ENCODE peak calls at places on chromosomes 13 and 19, in four cellular contexts. U, K, E and Q are unnamed samples.

GRCh38 chr13:50936681-50937080 is 27.1 kb downstream of the RNASEH2B start:
- DNase-seq in K (no peak), U (no peak), E (no peak), Q (no peak)

GRCh38 chr19:48991823-48992570 is 1.1 kb downstream of the GYS1 start:
- DNase-seq in U (peak; percentile 83), K (no peak), E (peak; percentile 70), Q (peak; percentile 56)

GRCh38 chr13:21548577-21548976 is 55.4 kb downstream of the MICU2 start:
- DNase-seq in U (no peak), K (no peak), E (no peak), Q (no peak)

GRCh38 chr13:32846556-32846955 is 169.7 kb upstream of the KL start:
- DNase-seq in U (no peak), E (no peak), K (no peak), Q (no peak)

GRCh38 chr13:49435992-49436391 is 7.9 kb downstream of the CAB39L start:
- DNase-seq in E (no peak), U (peak; percentile 44), K (no peak), Q (no peak)

GRCh38 chr13:74306496-74306895 is 172.3 kb upstream of the KLF12 start:
- DNase-seq in U (peak; percentile 45), K (no peak), E (peak; percentile 17), Q (no peak)

GRCh38 chr19:42360787-42361544 is 29.1 kb downstream of the CNFN start:
- DNase-seq in E (no peak), K (no peak), U (no peak), Q (peak; percentile 28)

GRCh38 chr13:28356506-28357064 is 138.3 kb downstream of the FLT1 start:
- DNase-seq in U (no peak), K (no peak), E (peak; percentile 62), Q (no peak)

GRCh38 chr19:43581467-43581866 is 5.9 kb downstream of the PINLYP start:
- DNase-seq in K (no peak), E (no peak), U (no peak), Q (no peak)

GRCh38 chr13:44238011-44238421 is 135.6 kb upstream of the SERP2 start:
- DNase-seq in K (no peak), E (no peak), U (peak; percentile 79), Q (no peak)

GRCh38 chr19:1469200-1469935 is 9.6 kb downstream of the C19orf25 start:
- DNase-seq in K (no peak), E (no peak), U (no peak), Q (no peak)

GRCh38 chr19:15548648-15549047 is 40.3 kb downstream of the CYP4F22 start:
- DNase-seq in U (no peak), E (no peak), K (no peak), Q (no peak)

GRCh38 chr19:2557093-2557440 is 81.1 kb downstream of the GADD45B start:
- DNase-seq in U (no peak), K (no peak), E (no peak), Q (no peak)

GRCh38 chr13:22024381-22024994 is 353.6 kb downstream of the FGF9 start:
- DNase-seq in E (no peak), K (no peak), U (no peak), Q (no peak)

GRCh38 chr19:54136086-54136863 is 1.3 kb upstream of the CNOT3 start:
- DNase-seq in K (no peak), E (no peak), U (peak; percentile 16), Q (no peak)

GRCh38 chr13:31775686-31776085 is 36.4 kb downstream of the RXFP2 start:
- DNase-seq in E (no peak), K (no peak), U (no peak), Q (no peak)

GRCh38 chr19:40232949-40233810 is 6.7 kb upstream of the CCNP start:
- DNase-seq in U (no peak), K (no peak), E (no peak), Q (no peak)

GRCh38 chr19:39351537-39352037 is 9.4 kb downstream of the SAMD4B start:
- DNase-seq in E (no peak), U (peak; percentile 28), K (peak; percentile 44), Q (peak; percentile 57)

GRCh38 chr19:31285744-31286143 is 63.5 kb downstream of the TSHZ3 start:
- DNase-seq in E (no peak), K (no peak), U (peak; percentile 64), Q (no peak)

GRCh38 chr19:45468159-45468651 is 409 bp downstream of the FOSB start:
- DNase-seq in K (no peak), E (no peak), U (no peak), Q (peak; percentile 32)

GRCh38 chr19:2449019-2449418 is 7.7 kb downstream of the LMNB2 start:
- DNase-seq in U (no peak), K (no peak), E (no peak), Q (no peak)

GRCh38 chr13:51246005-51246404 is 23.8 kb downstream of the FAM124A start:
- DNase-seq in E (no peak), K (no peak), U (no peak), Q (no peak)

GRCh38 chr13:39815345-39816111 is 160.1 kb downstream of the COG6 start:
- DNase-seq in E (peak; percentile 79), U (no peak), K (no peak), Q (no peak)

GRCh38 chr19:35063940-35064818 is 22.7 kb downstream of the HPN start:
- DNase-seq in E (peak; percentile 13), U (peak; percentile 84), K (no peak), Q (no peak)

GRCh38 chr13:92224052-92224821 is 825.8 kb downstream of the GPC5 start:
- DNase-seq in E (no peak), U (peak; percentile 80), K (no peak), Q (no peak)

GRCh38 chr19:38663957-38664502 is 16.6 kb downstream of the ACTN4 start:
- DNase-seq in K (no peak), U (no peak), E (no peak), Q (peak; percentile 76)

GRCh38 chr19:16330368-16330801 is 5.8 kb downstream of the KLF2 start:
- DNase-seq in K (no peak), E (peak; percentile 81), U (peak; percentile 90), Q (peak; percentile 80)

GRCh38 chr13:92573467-92574057 is 653.0 kb upstream of the GPC6 start:
- DNase-seq in E (no peak), U (peak; percentile 7), K (no peak), Q (peak; percentile 59)

GRCh38 chr13:26837102-26837501 is 76.5 kb upstream of the GPR12 start:
- DNase-seq in U (no peak), E (no peak), K (no peak), Q (no peak)

GRCh38 chr19:334296-335071 is 10.1 kb downstream of the MIER2 start:
- DNase-seq in K (no peak), U (no peak), E (no peak), Q (no peak)

GRCh38 chr19:4172861-4173473 is 9.4 kb downstream of the SIRT6 start:
- DNase-seq in U (peak; percentile 14), E (no peak), K (no peak), Q (peak; percentile 67)

GRCh38 chr19:29694669-29695627 is 20.1 kb downstream of the C19orf12 start:
- DNase-seq in K (no peak), U (peak; percentile 70), E (peak; percentile 51), Q (peak; percentile 65)

GRCh38 chr13:61286148-61286745 is 129.4 kb downstream of the PCDH20 start:
- DNase-seq in U (no peak), K (no peak), E (no peak), Q (no peak)

GRCh38 chr19:15672580-15673175 is at the start of gene CYP4F12:
- DNase-seq in U (no peak), E (no peak), K (no peak), Q (peak; percentile 58)

GRCh38 chr19:38033658-38034150 is 126.7 kb downstream of the SIPA1L3 start:
- DNase-seq in U (no peak), E (no peak), K (peak; percentile 81), Q (no peak)

GRCh38 chr19:31639306-31639705 is 290.1 kb upstream of the TSHZ3 start:
- DNase-seq in U (peak; percentile 1), K (no peak), E (no peak), Q (no peak)

GRCh38 chr13:106534844-106535551 is 464 bp downstream of the EFNB2 start:
- DNase-seq in K (no peak), U (peak; percentile 16), E (peak; percentile 31), Q (no peak)

GRCh38 chr19:18521692-18522123 is at the start of gene ELL:
- DNase-seq in E (no peak), U (no peak), K (no peak), Q (no peak)

GRCh38 chr19:18520848-18521691 is 800 bp downstream of the ELL start:
- DNase-seq in E (peak; percentile 22), K (no peak), U (no peak), Q (no peak)

GRCh38 chr19:18518639-18519038 is 3.2 kb downstream of the ELL start:
- DNase-seq in U (no peak), K (no peak), E (no peak), Q (no peak)

GRCh38 chr19:18522124-18522861 is 423 bp upstream of the ELL start:
- DNase-seq in E (peak; percentile 100), K (peak; percentile 99), U (peak; percentile 100), Q (peak; percentile 95)

GRCh38 chr19:18519962-18520847 is 1.7 kb downstream of the ELL start:
- DNase-seq in E (peak; percentile 85), U (peak; percentile 85), K (no peak), Q (no peak)
- TF ChIP-seq FOS in E (no peak), U (peak; percentile 19), K (no peak), Q (no peak)

GRCh38 chr13:24341439-24341838 is 32.1 kb downstream of the C1QTNF9 start:
- DNase-seq in U (peak; percentile 46), E (no peak), K (no peak), Q (no peak)
- TF ChIP-seq FOS in U (no peak), E (peak; percentile 27), K (no peak), Q (no peak)

GRCh38 chr13:109123971-109124370 is 494.6 kb downstream of the MYO16 start:
- DNase-seq in K (no peak), E (no peak), U (no peak), Q (no peak)

GRCh38 chr13:109121826-109122225 is 492.4 kb downstream of the MYO16 start:
- DNase-seq in E (no peak), K (no peak), U (no peak), Q (no peak)

GRCh38 chr13:109130093-109130835 is 500.9 kb downstream of the MYO16 start:
- DNase-seq in E (no peak), U (no peak), K (no peak), Q (no peak)

GRCh38 chr13:109131698-109132257 is 502.4 kb downstream of the MYO16 start:
- DNase-seq in U (peak; percentile 21), E (no peak), K (peak; percentile 77), Q (no peak)

DNA sequence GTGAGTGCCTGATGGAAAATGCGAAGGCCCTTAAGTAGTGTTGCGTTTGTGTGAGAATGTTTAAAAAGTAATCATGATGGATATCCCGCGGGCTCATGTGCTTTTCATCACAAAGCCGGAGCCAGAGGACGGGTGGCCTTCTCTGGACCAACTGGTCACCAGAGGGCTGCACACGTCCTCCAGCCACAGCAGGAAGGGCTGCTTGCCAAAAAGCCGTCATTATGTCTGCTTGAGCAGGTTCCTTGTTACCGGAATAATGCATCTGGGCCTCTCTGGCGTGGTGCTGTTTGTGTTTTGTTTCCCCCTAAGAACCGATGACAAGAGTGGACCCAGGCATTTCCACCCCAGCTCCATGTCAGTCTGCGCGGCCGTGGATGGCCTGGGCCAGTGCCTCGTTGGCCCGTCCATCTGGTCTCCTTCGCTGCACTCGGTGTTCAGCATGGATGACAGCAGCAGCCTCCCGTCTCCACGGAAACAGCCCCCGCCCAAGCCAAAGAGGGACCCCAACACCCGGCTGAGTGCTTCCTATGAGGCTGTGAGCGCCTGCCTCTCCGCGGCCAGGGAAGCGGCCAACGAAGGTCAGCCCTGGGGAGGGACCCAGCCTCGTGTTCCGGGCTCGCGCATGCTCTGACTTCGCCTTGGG is 497.7 kb downstream of the MYO16 start:
- DNase-seq in U (no peak), K (no peak), E (no peak), Q (no peak)
- TF ChIP-seq FOS in U (no peak), K (no peak), E (no peak), Q (no peak)

GRCh38 chr13:113667771-113668490 is 912 bp downstream of the GRK1 start:
- DNase-seq in U (no peak), E (no peak), K (no peak), Q (no peak)
- TF ChIP-seq FOS in U (no peak), E (no peak), K (no peak), Q (no peak)